ENCODE peak calls at places on chromosomes 2 and 18, in four cellular contexts. One of them, this sample, is unnamed.

GRCh38 chr2:228675042-228675441 is 493.6 kb upstream of the SPHKAP start:
- DNase-seq in AG20443: peak
- DNase-seq in endodermal cell: no peak
- DNase-seq in prostate gland: no peak
- DNase-seq in this sample: no peak

GRCh38 chr2:237726401-237726830 is 72.2 kb upstream of the RBM44 start:
- DNase-seq in AG20443: no peak
- DNase-seq in endodermal cell: no peak
- DNase-seq in prostate gland: peak
- DNase-seq in this sample: no peak

GRCh38 chr2:8517850-8518480 is 163.9 kb upstream of the ID2 start:
- DNase-seq in endodermal cell: no peak
- DNase-seq in prostate gland: no peak
- DNase-seq in AG20443: no peak
- DNase-seq in this sample: peak

GRCh38 chr2:166373951-166374350 is 1.8 kb downstream of the SCN9A start:
- DNase-seq in endodermal cell: no peak
- DNase-seq in prostate gland: no peak
- DNase-seq in AG20443: no peak
- DNase-seq in this sample: peak

GRCh38 chr18:49788327-49788908 is 24.9 kb downstream of the ACAA2 start:
- DNase-seq in prostate gland: no peak
- DNase-seq in endodermal cell: no peak
- DNase-seq in AG20443: no peak
- DNase-seq in this sample: no peak

GRCh38 chr2:241553981-241554380 is 4.6 kb upstream of the BOK start:
- DNase-seq in AG20443: no peak
- DNase-seq in prostate gland: no peak
- DNase-seq in endodermal cell: no peak
- DNase-seq in this sample: no peak

GRCh38 chr2:219769044-219770030 is 141.9 kb downstream of the SLC4A3 start:
- DNase-seq in prostate gland: no peak
- DNase-seq in AG20443: peak
- DNase-seq in endodermal cell: no peak
- DNase-seq in this sample: no peak

GRCh38 chr18:80009661-80010550 is 21.5 kb upstream of the TXNL4A start:
- DNase-seq in endodermal cell: no peak
- DNase-seq in AG20443: peak
- DNase-seq in prostate gland: no peak
- DNase-seq in this sample: no peak

GRCh38 chr2:35343135-35343534 is 1012.4 kb upstream of the CRIM1 start:
- DNase-seq in prostate gland: no peak
- DNase-seq in endodermal cell: no peak
- DNase-seq in AG20443: no peak
- DNase-seq in this sample: peak

GRCh38 chr2:47891369-47892337 is 14.6 kb downstream of the FBXO11 start:
- DNase-seq in endodermal cell: no peak
- DNase-seq in prostate gland: no peak
- DNase-seq in AG20443: no peak
- DNase-seq in this sample: no peak

GRCh38 chr2:240436626-240437180 is 1.2 kb downstream of the GPC1 start:
- DNase-seq in AG20443: no peak
- DNase-seq in prostate gland: no peak
- DNase-seq in endodermal cell: peak
- DNase-seq in this sample: peak

GRCh38 chr18:59502222-59502898 is 143.3 kb upstream of the LMAN1 start:
- DNase-seq in AG20443: peak
- DNase-seq in prostate gland: peak
- DNase-seq in endodermal cell: no peak
- DNase-seq in this sample: peak

GRCh38 chr2:128420776-128421175 is 102.1 kb upstream of the HS6ST1 start:
- DNase-seq in prostate gland: no peak
- DNase-seq in endodermal cell: peak
- DNase-seq in AG20443: no peak
- DNase-seq in this sample: no peak

GRCh38 chr2:225114924-225115323 is 72.7 kb upstream of the DOCK10 start:
- DNase-seq in endodermal cell: no peak
- DNase-seq in AG20443: no peak
- DNase-seq in prostate gland: no peak
- DNase-seq in this sample: no peak

GRCh38 chr18:45755936-45756335 is 32.0 kb downstream of the SLC14A1 start:
- DNase-seq in AG20443: peak
- DNase-seq in prostate gland: peak
- DNase-seq in endodermal cell: no peak
- DNase-seq in this sample: no peak

GRCh38 chr2:9110346-9110884 is 96.2 kb upstream of the ASAP2 start:
- DNase-seq in endodermal cell: peak
- DNase-seq in AG20443: no peak
- DNase-seq in prostate gland: no peak
- DNase-seq in this sample: peak